ENCODE peak calls at places on chromosomes 3 and 15, in nine cellular contexts. M is tibial nerve; D is naive thymus-derived CD4-positive, alpha-beta T cell; W is body of pancreas; C is neural progenitor cell; V is right lobe of liver; P is heart right ventricle; F is fibroblast of lung; Q is left ventricle myocardium inferior. X is an unnamed sample.

GRCh38 chr3:190336516-190337189 is 14.4 kb upstream of the CLDN1 start:
- DNase-seq in P (no peak), C (no peak), M (no peak), W (no peak), F (no peak), V (no peak), D (no peak), Q (no peak), X (no peak)

GRCh38 chr3:14253983-14254382 is 75.4 kb downstream of the LSM3 start:
- DNase-seq in W (no peak), M (no peak), Q (no peak), P (no peak), V (no peak), D (no peak), C (no peak), F (no peak), X (no peak)

GRCh38 chr15:28932361-28932760 is 46.6 kb downstream of the APBA2 start:
- DNase-seq in W (no peak), V (no peak), C (no peak), M (no peak), D (no peak), F (no peak), P (no peak), Q (no peak), X (no peak)

GRCh38 chr3:3800685-3801509 is 1.7 kb downstream of the LRRN1 start:
- DNase-seq in Q (peak; percentile 22), W (peak; percentile 53), P (no peak), F (peak; percentile 29), M (no peak), V (peak; percentile 62), C (peak; percentile 67), D (no peak), X (no peak)

GRCh38 chr15:48416301-48416700 is 85.1 kb downstream of the DUT start:
- DNase-seq in P (no peak), V (no peak), C (no peak), M (no peak), F (peak; percentile 48), D (no peak), Q (no peak), W (no peak), X (no peak)

GRCh38 chr3:176914764-176915163 is 282.5 kb downstream of the TBL1XR1 start:
- DNase-seq in P (no peak), W (no peak), F (no peak), V (no peak), C (no peak), Q (no peak), M (no peak), D (no peak), X (no peak)

GRCh38 chr15:42079401-42079908 is 14.9 kb downstream of the PLA2G4D start:
- DNase-seq in W (no peak), Q (no peak), D (no peak), M (no peak), F (no peak), P (no peak), V (no peak), C (no peak), X (no peak)

GRCh38 chr15:98853593-98854420 is 153.8 kb downstream of the PGPEP1L start:
- DNase-seq in Q (no peak), C (peak; percentile 47), D (no peak), W (no peak), F (no peak), M (no peak), P (no peak), V (no peak), X (peak; percentile 43)

DNA sequence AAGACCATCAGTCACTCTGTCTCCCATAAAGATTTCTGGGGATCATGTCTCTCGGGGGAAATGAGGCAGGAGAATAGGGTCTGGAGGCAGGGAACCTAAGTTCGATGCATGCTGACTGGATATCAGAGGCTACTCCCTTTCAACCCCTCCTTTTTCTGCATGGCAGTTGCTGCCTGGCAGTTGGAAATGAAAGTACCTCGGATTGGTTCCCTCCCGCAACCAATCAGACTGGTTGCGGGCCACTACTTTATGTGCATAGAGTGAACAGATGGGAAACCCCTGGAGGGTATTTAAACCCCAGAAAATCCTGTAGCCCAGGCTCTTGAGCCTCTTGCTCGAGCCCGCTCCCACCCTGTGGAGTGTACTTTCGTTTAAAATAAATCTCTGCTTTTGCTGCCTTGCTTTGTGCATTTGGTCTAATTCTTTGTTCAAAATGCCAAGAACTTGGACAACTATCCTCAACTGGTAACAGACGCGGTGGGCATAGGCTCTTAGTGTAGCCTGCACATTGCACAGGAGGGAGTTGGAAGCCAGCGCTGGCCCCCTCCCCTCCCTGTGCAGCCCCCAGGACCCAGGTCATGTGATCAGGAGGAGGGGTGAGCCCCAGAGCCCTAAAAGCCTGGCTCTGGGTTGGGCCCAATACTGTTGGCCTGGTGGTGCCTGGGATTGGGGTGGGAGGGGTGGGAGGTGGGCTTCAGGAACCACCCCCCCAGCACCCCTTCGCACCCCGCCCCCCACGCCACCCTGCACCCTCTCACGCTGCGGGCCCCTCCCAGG is 26.9 kb downstream of the RHCG start:
- DNase-seq in C (peak; percentile 49), P (no peak), W (no peak), F (no peak), Q (no peak), V (peak; percentile 17), D (no peak), M (no peak), X (no peak)
- H3K27ac ChIP-seq in C (no peak overlapping the region), P (no peak overlapping the region), W (peak overlapping the region; percentile 47), F (no peak overlapping the region), Q (no peak overlapping the region), V (no peak overlapping the region), D (no peak overlapping the region), M (no peak overlapping the region), X (no peak overlapping the region)

GRCh38 chr3:26624209-26624775 is 1.7 kb downstream of the LRRC3B start:
- DNase-seq in M (no peak), Q (no peak), F (no peak), V (no peak), C (peak; percentile 57), P (no peak), W (no peak), D (no peak), X (no peak)
- H3K9me3 ChIP-seq in M (no peaks in the 10 kb centered on the region), Q (no peaks in the 10 kb centered on the region), F (no peaks in the 10 kb centered on the region), V (no peaks in the 10 kb centered on the region), C (no peaks in the 10 kb centered on the region), P (no peaks in the 10 kb centered on the region), W (no peaks in the 10 kb centered on the region), D (no peaks in the 10 kb centered on the region), X (no peaks in the 10 kb centered on the region)

GRCh38 chr3:123169930-123170329 is 31.8 kb upstream of the SEC22A start:
- DNase-seq in C (no peak), F (no peak), W (no peak), V (no peak), Q (no peak), M (no peak), D (no peak), P (no peak), X (no peak)
- H3K27ac ChIP-seq in C (no peak overlapping the region), F (no peak overlapping the region), W (peak overlapping the region; percentile 74), V (no peak overlapping the region), Q (no peak overlapping the region), M (no peak overlapping the region), D (no peak overlapping the region), P (no peak overlapping the region), X (no peak overlapping the region)

DNA sequence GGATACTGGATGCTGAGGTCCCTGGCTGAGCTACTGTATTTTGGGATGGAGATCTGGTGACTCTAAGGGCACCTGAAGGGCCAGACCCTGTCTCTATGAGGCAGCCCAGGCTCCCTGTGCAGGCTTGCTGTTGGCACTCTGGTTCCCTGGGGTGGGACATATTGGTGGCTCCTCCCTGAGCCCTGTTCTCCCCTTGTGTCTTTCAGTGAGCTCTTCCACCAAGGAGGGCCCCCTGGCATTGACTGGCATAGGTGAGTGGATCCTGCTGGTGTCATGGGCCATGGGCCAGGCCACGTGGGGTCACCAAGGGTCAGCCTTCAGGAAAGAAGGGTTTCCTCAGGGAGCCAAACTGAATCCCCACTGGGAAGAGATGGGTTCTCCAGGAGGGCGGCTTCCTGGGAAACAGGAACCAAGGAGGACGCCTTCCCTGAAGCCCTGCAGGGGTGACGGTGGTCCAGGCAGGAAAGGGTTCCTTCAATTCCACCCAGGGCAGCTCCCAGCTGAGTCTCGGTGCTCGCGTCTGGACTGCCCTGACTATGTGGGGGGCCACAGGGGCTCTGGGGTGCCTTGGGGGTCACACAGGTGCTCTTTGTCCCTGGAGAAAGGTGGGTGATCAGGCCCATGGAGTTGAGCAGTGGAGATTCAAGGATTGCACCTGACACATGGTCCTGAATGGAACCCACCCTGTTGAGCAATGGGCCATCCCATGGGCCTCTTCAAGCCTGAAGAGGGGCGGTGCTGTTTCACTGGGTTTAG is 220.4 kb downstream of the SNRPN start:
- DNase-seq in W (peak; percentile 1), D (no peak), F (no peak), P (no peak), M (no peak), C (no peak), V (peak; percentile 40), Q (peak; percentile 1), X (peak; percentile 6)
- H3K9me3 ChIP-seq in W (no peaks in the 10 kb centered on the region), D (no peaks in the 10 kb centered on the region), F (no peaks in the 10 kb centered on the region), P (peaks cover 22% of the 10 kb centered on the region), M (peaks cover 15% of the 10 kb centered on the region), C (no peaks in the 10 kb centered on the region), V (no peaks in the 10 kb centered on the region), Q (peaks cover 95% of the 10 kb centered on the region), X (peaks cover 14% of the 10 kb centered on the region)

GRCh38 chr15:61228025-61228901 is 839 bp downstream of the RORA start:
- DNase-seq in M (no peak), C (peak; percentile 54), V (peak; percentile 58), W (no peak), Q (peak; percentile 17), P (peak; percentile 6), F (peak; percentile 29), D (no peak), X (peak; percentile 36)
- H3K27ac ChIP-seq in M (no peak overlapping the region), C (no peak overlapping the region), V (peak overlapping the region; percentile 49), W (peak overlapping the region; percentile 25), Q (peak overlapping the region; percentile 51), P (no peak overlapping the region), F (no peak overlapping the region), D (no peak overlapping the region), X (peak overlapping the region; percentile 78)

X was measured in uterus.